ENCODE peak calls at places on chromosome 18, in five cellular contexts. H is tibial nerve, K is A549, I is IMR-90, F is HCT116. M is an unnamed sample.

GRCh38 chr18:54926593-54927297 is 32.5 kb downstream of the CCDC68 start:
- DNase-seq in H (no peak), K (no peak), I (peak), F (no peak), M (peak)

GRCh38 chr18:79857082-79857661 is 59.4 kb downstream of the KCNG2 start:
- DNase-seq in H (no peak), K (peak), I (peak), F (no peak), M (no peak)

GRCh38 chr18:27315001-27315400 is 129.9 kb upstream of the CHST9 start:
- DNase-seq in H (no peak), K (no peak), I (no peak), F (no peak), M (no peak)

GRCh38 chr18:48412339-48412929 is 3.3 kb upstream of the ZBTB7C start:
- DNase-seq in H (no peak), K (peak), I (no peak), F (peak), M (no peak)

GRCh38 chr18:77251730-77252050 is 2.0 kb downstream of the GALR1 start:
- DNase-seq in H (no peak), K (no peak), I (no peak), F (no peak), M (no peak)

GRCh38 chr18:41955688-41956087 is 654 bp downstream of the PIK3C3 start:
- DNase-seq in H (no peak), K (no peak), I (no peak), F (no peak), M (no peak)

GRCh38 chr18:27558388-27559158 is 373.5 kb upstream of the CHST9 start:
- DNase-seq in H (no peak), K (no peak), I (no peak), F (no peak), M (no peak)

GRCh38 chr18:13253786-13254755 is 35.5 kb downstream of the LDLRAD4 start:
- DNase-seq in H (no peak), K (no peak), I (no peak), F (no peak), M (no peak)

DNA sequence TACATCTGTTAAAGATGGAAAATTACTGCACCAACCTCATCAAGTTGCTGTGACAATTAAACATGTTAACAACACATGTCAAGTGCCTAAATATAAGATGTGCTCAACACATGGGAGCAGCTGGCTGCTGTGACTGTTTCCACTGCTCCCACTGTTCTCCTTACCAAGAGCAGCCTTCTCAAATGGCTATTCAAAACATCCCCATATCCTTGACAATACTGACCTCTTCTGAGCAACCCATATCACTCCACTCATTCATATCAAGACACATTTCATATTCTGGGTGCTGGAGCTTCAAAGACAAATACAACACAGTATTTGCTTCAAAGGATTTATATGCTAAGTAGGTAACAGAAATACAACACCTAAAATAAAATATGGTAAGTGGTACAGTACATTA is 60.3 kb downstream of the PIAS2 start:
- DNase-seq in H (no peak), K (no peak), I (no peak), F (peak), M (no peak)
- TF ChIP-seq CTCF in H (no peak), K (no peak), I (no peak), F (no peak), M (no peak)

DNA sequence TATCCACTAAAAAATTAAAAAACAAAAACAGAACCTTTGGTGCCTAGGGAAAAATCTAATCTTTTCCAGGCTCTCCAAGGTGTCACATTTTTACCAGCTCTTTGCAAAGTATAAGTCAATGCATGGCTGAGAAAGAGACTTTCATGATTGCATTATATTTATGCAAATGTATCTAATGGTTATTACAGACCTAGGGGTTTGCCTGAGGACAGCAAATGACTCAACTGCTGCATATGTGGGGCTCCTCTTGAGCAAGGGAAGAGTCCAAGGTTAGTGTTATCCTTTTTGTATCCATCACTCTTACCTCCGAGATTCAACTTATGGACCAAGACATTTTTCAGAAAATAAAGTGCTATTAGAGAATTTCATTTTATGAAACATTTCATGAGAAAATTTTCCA is 33.9 kb upstream of the RMP24 start:
- DNase-seq in H (no peak), K (no peak), I (no peak), F (no peak), M (no peak)
- H3K27ac ChIP-seq in H (peak), K (no peak), I (no peak), F (no peak), M (no peak)

DNA sequence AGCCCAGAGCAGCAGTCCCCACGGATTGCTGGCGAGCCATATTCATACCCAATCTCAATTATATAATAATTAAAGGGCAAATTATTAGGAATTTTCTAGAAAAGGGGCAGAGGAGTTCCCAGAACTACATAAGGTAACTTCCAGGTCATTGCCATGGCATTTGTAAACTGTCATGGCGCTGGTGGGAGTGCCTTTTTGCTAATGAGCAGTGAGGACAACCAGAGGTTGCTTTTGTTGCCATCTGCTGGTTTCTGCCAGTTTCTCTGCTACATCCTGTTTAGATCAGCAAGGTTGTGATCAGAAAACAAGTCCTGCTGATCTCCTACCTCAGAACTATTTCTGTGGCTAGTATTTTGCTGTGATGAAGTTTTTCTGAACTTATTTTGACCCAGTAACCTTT is 159.8 kb upstream of the PIEZO2 start:
- DNase-seq in H (no peak), K (peak), I (no peak), F (peak), M (no peak)
- TF ChIP-seq CTCF in H (no peak), K (no peak), I (peak), F (peak), M (no peak)

GRCh38 chr18:58911241-58911640 is 46.6 kb downstream of the ZNF532 start:
- DNase-seq in H (no peak), K (no peak), I (peak), F (no peak), M (no peak)
- H3K27ac ChIP-seq in H (peak), K (peak), I (peak), F (no peak), M (no peak)

GRCh38 chr18:21632393-21632792 is 20.3 kb downstream of the SNRPD1 start:
- DNase-seq in H (no peak), K (no peak), I (no peak), F (no peak), M (no peak)
- TF ChIP-seq CTCF in H (no peak), K (no peak), I (no peak), F (no peak), M (no peak)

DNA sequence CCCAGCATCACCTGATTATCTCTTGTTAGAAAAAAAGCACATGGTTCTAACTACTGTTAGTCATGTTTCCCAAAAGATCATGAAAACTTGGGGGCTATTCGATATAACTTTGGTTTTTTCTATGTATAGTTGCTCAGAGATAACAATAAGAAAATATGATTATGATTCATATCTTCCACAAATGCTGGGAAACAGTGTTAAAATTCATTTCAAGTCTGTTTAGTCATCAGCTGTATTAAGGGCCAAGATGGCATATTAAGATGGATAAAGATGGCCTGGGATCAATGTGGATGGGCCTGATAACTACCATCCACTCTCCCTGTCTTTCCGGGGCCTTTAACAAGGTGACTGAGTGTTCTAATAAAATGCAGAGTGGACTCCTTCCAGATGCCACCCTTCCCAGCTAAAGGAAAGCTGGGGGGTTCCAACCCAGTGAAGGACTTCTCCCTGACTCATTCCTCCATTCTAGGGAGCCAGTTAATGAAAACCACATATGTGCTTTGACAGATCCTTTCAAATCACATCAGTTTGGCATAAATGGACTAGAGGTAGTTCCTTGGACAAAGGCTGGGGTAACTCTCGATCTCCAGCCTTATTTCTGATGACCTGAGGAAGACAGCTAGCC is 221.6 kb downstream of the VAPA start:
- DNase-seq in H (no peak), K (no peak), I (no peak), F (no peak), M (no peak)
- H3K27ac ChIP-seq in H (no peak), K (no peak), I (no peak), F (no peak), M (no peak)